ENCODE peak calls at places on chromosomes 2 and 18, in four cellular contexts. D is NCI-H2107, S is 8988T, W is GM19239. J is an unnamed sample.

GRCh38 chr18:48308027-48308635 is 101.1 kb downstream of the ZBTB7C start:
- DNase-seq in W (no peak), S (no peak), D (no peak), J (no peak)

GRCh38 chr18:35464731-35465728 is 32.7 kb downstream of the INO80C start:
- DNase-seq in S (no peak), W (no peak), D (no peak), J (no peak)

GRCh38 chr18:21803495-21803894 is 62.9 kb downstream of the MIB1 start:
- DNase-seq in S (no peak), D (no peak), W (no peak), J (no peak)

GRCh38 chr2:201532686-201533304 is 81.3 kb downstream of the STRADB start:
- DNase-seq in D (no peak), W (peak; percentile 5), S (no peak), J (no peak)

GRCh38 chr2:190846746-190847145 is 33.9 kb upstream of the GLS start:
- DNase-seq in S (no peak), W (no peak), D (no peak), J (no peak)

GRCh38 chr2:63721082-63721424 is 120.6 kb upstream of the UGP2 start:
- DNase-seq in D (no peak), S (no peak), W (no peak), J (no peak)

GRCh38 chr2:241019441-241020139 is 21.2 kb downstream of the SNED1 start:
- DNase-seq in S (no peak), W (no peak), D (no peak), J (no peak)

GRCh38 chr2:88590998-88591613 is 36.2 kb downstream of the EIF2AK3 start:
- DNase-seq in W (peak; percentile 34), S (peak; percentile 19), D (no peak), J (peak; percentile 29)

GRCh38 chr2:238242731-238243495 is 3.1 kb upstream of the HES6 start:
- DNase-seq in D (peak; percentile 32), W (no peak), S (no peak), J (no peak)

GRCh38 chr18:36406805-36407204 is 109.3 kb downstream of the FHOD3 start:
- DNase-seq in S (no peak), W (no peak), D (no peak), J (no peak)

GRCh38 chr2:98167916-98168315 is 80.9 kb downstream of the VWA3B start:
- DNase-seq in D (no peak), W (no peak), S (no peak), J (no peak)

GRCh38 chr2:18178736-18179349 is 300.4 kb downstream of the KCNS3 start:
- DNase-seq in D (peak; percentile 2), S (no peak), W (peak; percentile 36), J (no peak)

GRCh38 chr2:1517786-1518500 is 104.7 kb downstream of the TPO start:
- DNase-seq in W (no peak), D (no peak), S (no peak), J (no peak)

GRCh38 chr2:142863485-142863921 is 14.0 kb upstream of the KYNU start:
- DNase-seq in W (no peak), S (no peak), D (no peak), J (no peak)

GRCh38 chr2:15670981-15671380 is 79.3 kb downstream of the DDX1 start:
- DNase-seq in S (no peak), W (no peak), D (no peak), J (no peak)

GRCh38 chr2:201223089-201224073 is 37.0 kb upstream of the CASP8 start:
- DNase-seq in W (peak; percentile 32), S (no peak), D (no peak), J (no peak)

GRCh38 chr2:41909584-41909983 is 138.2 kb upstream of the PKDCC start:
- DNase-seq in S (no peak), D (no peak), W (no peak), J (no peak)

GRCh38 chr2:204407209-204408070 is 137.8 kb upstream of the PARD3B start:
- DNase-seq in D (no peak), S (no peak), W (no peak), J (no peak)

GRCh38 chr18:11163668-11164067 is 14.3 kb upstream of the PIEZO2 start:
- DNase-seq in S (no peak), W (no peak), D (no peak), J (no peak)

GRCh38 chr2:1855150-1855549 is 110.8 kb upstream of the PXDN start:
- DNase-seq in D (peak; percentile 8), S (no peak), W (no peak), J (no peak)

GRCh38 chr2:171159326-171160118 is 1.2 kb downstream of the TLK1 start:
- DNase-seq in W (no peak), D (no peak), S (peak; percentile 46), J (peak; percentile 47)

GRCh38 chr2:224017976-224018375 is 21.1 kb downstream of the SERPINE2 start:
- DNase-seq in W (no peak), D (no peak), S (no peak), J (no peak)

GRCh38 chr2:225025917-225026571 is 16.2 kb downstream of the DOCK10 start:
- DNase-seq in S (no peak), D (no peak), W (no peak), J (no peak)

GRCh38 chr18:30970201-30970816 is 72.2 kb downstream of the DSC3 start:
- DNase-seq in W (no peak), D (no peak), S (no peak), J (no peak)

GRCh38 chr2:10285578-10286198 is 17.0 kb upstream of the HPCAL1 start:
- DNase-seq in S (peak; percentile 63), W (no peak), D (no peak), J (no peak)

GRCh38 chr2:196336715-196337617 is 165.6 kb upstream of the STK17B start:
- DNase-seq in W (no peak), D (no peak), S (peak; percentile 13), J (peak; percentile 20)

GRCh38 chr2:10224734-10225133 is 78.0 kb upstream of the HPCAL1 start:
- DNase-seq in W (no peak), S (no peak), D (no peak), J (no peak)

GRCh38 chr2:17245921-17246320 is 272.3 kb downstream of the RAD51AP2 start:
- DNase-seq in S (no peak), W (no peak), D (no peak), J (no peak)

GRCh38 chr2:45918816-45919655 is 267.6 kb downstream of the PRKCE start:
- DNase-seq in S (no peak), D (no peak), W (peak; percentile 53), J (no peak)

GRCh38 chr18:34870916-34871315 is 160.8 kb downstream of the DTNA start:
- DNase-seq in W (no peak), S (no peak), D (no peak), J (no peak)

GRCh38 chr2:15177103-15177502 is 384.0 kb downstream of the NBAS start:
- DNase-seq in S (no peak), W (peak; percentile 29), D (no peak), J (peak; percentile 98)

GRCh38 chr2:21519821-21520220 is 396.1 kb downstream of the TDRD15 start:
- DNase-seq in D (no peak), S (no peak), W (no peak), J (no peak)

GRCh38 chr2:68463287-68463877 is 3.7 kb downstream of the FBXO48 start:
- DNase-seq in W (no peak), D (no peak), S (no peak), J (no peak)

GRCh38 chr2:239308696-239309397 is 92.0 kb downstream of the HDAC4 start:
- DNase-seq in W (no peak), D (no peak), S (no peak), J (no peak)

J was measured in T-helper 1 cell.